ENCODE peak calls at places on chromosomes 11 and 22, in eight cellular contexts. S is uterus, U is esophagus squamous epithelium, V is cardiac fibroblast, F is testis, G is epithelial cell of esophagus, R is pancreas, K is fibroblast of pulmonary artery. T is an unnamed sample.

GRCh38 chr11:43561832-43562231 is 118.7 kb upstream of the HSD17B12 start:
- DNase-seq in S (no peak), U (no peak), V (no peak), F (no peak), G (no peak), R (no peak), K (no peak), T (no peak)

GRCh38 chr11:9276571-9276970 is 11.4 kb upstream of the DENND5A start:
- DNase-seq in S (no peak), U (no peak), V (no peak), F (no peak), G (peak; percentile 13), R (no peak), K (peak; percentile 15), T (no peak)

GRCh38 chr11:21142007-21142406 is 472.6 kb downstream of the NELL1 start:
- DNase-seq in S (no peak), U (no peak), V (no peak), F (peak; percentile 42), G (peak; percentile 33), R (no peak), K (no peak), T (no peak)

GRCh38 chr22:49977578-49977977 is 17.0 kb downstream of the PIM3 start:
- DNase-seq in S (no peak), U (no peak), V (no peak), F (no peak), G (no peak), R (no peak), K (no peak), T (peak; percentile 18)

GRCh38 chr11:12961615-12962014 is 47.5 kb upstream of the RASSF10 start:
- DNase-seq in S (no peak), U (no peak), V (peak; percentile 44), F (no peak), G (no peak), R (no peak), K (peak; percentile 46), T (no peak)

GRCh38 chr22:29231971-29232959 is 26.6 kb downstream of the EMID1 start:
- DNase-seq in S (no peak), U (no peak), V (peak; percentile 7), F (peak; percentile 81), G (no peak), R (peak; percentile 93), K (peak; percentile 43), T (no peak)

GRCh38 chr11:44623716-44624491 is 58.4 kb downstream of the CD82 start:
- DNase-seq in S (no peak), U (no peak), V (no peak), F (peak; percentile 10), G (no peak), R (no peak), K (peak; percentile 57), T (peak; percentile 22)

GRCh38 chr11:12909866-12910265 is 99.2 kb upstream of the RASSF10 start:
- DNase-seq in S (no peak), U (no peak), V (peak; percentile 31), F (no peak), G (no peak), R (no peak), K (no peak), T (no peak)

GRCh38 chr22:26536056-26536761 is 23.9 kb upstream of the TFIP11 start:
- DNase-seq in S (no peak), U (no peak), V (no peak), F (no peak), G (peak; percentile 77), R (peak; percentile 69), K (no peak), T (no peak)

GRCh38 chr11:15667127-15667725 is 552.5 kb downstream of the INSC start:
- DNase-seq in S (no peak), U (no peak), V (peak; percentile 73), F (no peak), G (no peak), R (no peak), K (peak; percentile 46), T (no peak)

GRCh38 chr11:114153224-114153623 is 93.7 kb downstream of the ZBTB16 start:
- DNase-seq in S (no peak), U (no peak), V (no peak), F (no peak), G (no peak), R (no peak), K (no peak), T (no peak)

GRCh38 chr11:74630043-74630442 is 37.7 kb downstream of the POLD3 start:
- DNase-seq in S (no peak), U (no peak), V (no peak), F (no peak), G (no peak), R (no peak), K (no peak), T (no peak)

GRCh38 chr22:19325296-19325950 is 33.9 kb upstream of the CLTCL1 start:
- DNase-seq in S (no peak), U (no peak), V (peak; percentile 75), F (no peak), G (peak; percentile 77), R (no peak), K (peak; percentile 43), T (no peak)

GRCh38 chr11:130831506-130832385 is 84.5 kb downstream of the SNX19 start:
- DNase-seq in S (no peak), U (no peak), V (no peak), F (no peak), G (peak; percentile 28), R (no peak), K (no peak), T (no peak)

DNA sequence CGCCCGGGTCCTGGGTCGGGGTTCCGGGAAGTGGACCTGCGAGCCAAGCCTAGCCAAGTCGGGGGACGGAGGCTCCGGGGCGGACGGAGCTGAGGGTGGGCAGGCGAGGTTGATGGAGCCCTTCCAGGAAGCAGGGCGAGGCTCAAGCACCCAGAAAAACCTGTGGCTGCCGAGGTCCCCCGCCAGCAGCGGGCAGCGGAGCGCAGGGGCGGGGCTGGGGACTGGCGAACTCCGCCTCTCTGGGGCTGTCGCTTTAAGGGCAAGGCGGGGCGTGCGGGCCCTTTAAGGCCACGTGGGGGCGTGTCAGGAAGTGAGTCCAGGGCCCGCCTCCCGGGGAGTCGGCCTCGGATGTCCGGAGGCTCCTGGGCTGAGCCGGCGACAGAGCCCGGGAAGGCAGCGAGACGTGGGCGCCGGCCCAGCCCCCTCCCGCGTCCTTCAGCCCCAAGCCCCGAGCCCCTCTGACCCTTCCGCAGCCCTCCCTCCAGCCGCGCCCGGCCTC is at the start of gene SLC35C1:
- DNase-seq in S (peak; percentile 97), U (peak; percentile 90), V (peak; percentile 95), F (peak; percentile 98), G (peak; percentile 96), R (peak; percentile 96), K (peak; percentile 92), T (peak; percentile 89)
- TF ChIP-seq CTCF in S (no peak), U (peak; percentile 36), V (peak; percentile 1), F (no peak), G (peak; percentile 17), R (no peak), K (no peak), T (no peak)

GRCh38 chr22:46104881-46105493 is 45.3 kb upstream of the PPARA start:
- DNase-seq in S (no peak), U (no peak), V (no peak), F (no peak), G (peak; percentile 55), R (no peak), K (no peak), T (no peak)
- TF ChIP-seq CTCF in S (no peak), U (no peak), V (no peak), F (no peak), G (peak; percentile 20), R (no peak), K (no peak), T (no peak)

GRCh38 chr11:79982185-79982584 is 541.4 kb upstream of the TENM4 start:
- DNase-seq in S (no peak), U (no peak), V (no peak), F (peak; percentile 25), G (no peak), R (no peak), K (no peak), T (no peak)

DNA sequence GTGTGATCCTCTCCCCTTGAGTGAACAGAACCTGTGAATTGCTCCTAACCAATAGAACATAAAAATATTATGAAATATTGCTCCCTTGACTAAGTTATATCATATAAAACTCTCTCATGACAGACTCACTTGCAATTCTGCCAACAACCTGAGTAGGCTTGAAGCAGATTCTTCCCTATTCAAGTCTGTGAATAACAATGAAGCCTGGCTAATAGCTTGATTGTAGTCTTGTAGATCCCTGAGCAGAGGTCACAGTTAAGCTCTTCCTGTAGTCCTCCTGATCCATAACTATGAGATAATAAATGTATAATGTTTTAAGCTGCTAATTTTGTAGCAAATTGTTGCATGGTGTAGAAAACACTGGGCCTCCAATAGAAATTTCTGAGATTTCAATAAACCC is 540.1 kb upstream of the TENM4 start:
- DNase-seq in S (no peak), U (no peak), V (no peak), F (no peak), G (no peak), R (no peak), K (no peak), T (no peak)
- TF ChIP-seq CTCF in S (no peak), U (no peak), V (no peak), F (no peak), G (no peak), R (no peak), K (no peak), T (no peak)

GRCh38 chr11:61507962-61508824 is at the start of gene LRRC10B:
- DNase-seq in S (peak; percentile 30), U (no peak), V (no peak), F (peak; percentile 67), G (peak; percentile 25), R (no peak), K (no peak), T (no peak)
- TF ChIP-seq CTCF in S (no peak), U (no peak), V (no peak), F (no peak), G (no peak), R (no peak), K (no peak), T (no peak)

DNA sequence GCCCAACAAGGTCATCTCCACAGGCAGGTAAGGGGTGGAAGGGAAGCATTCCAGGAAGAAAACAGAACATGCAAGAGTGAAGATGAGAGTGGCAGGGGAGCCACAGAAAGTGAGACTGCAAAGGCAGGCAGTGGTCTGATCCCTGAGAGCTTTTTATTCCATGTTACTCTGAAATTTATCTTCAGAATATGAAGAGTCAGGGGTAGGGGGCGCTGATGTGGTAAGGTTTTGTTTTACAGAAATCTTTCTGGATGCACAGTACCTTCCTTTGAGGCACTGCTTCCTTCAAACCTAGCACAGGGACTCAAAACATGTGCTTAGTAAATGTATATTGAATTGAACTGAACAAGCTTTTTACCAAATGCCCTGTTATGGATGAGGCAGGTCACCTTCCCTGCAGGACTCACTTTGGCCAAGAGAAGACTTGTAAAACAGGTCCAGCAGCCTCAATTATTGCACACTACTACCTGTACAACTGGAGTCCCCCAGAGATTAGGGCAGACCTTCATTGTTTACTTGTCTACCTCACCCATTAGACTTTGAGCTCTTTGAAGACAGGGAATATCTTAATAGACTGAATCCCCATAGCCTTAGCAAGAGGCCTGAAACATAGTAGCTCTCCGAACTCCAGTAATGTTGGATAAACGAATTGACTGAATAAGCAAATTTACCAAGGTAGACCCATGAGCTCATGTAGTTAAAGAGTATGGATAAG is 2.2 kb downstream of the PAK1 start:
- DNase-seq in S (no peak), U (no peak), V (no peak), F (peak; percentile 46), G (peak; percentile 73), R (peak; percentile 63), K (no peak), T (no peak)
- TF ChIP-seq CTCF in S (no peak), U (no peak), V (no peak), F (no peak), G (peak; percentile 9), R (no peak), K (peak; percentile 25), T (no peak)

T was measured in omental fat pad.